ENCODE peak calls at places on chromosomes 11 and 22, in five cellular contexts. K is HEK293T, X is GM12878, S is HepG2, M is H1. P is an unnamed sample.
A peak's percentile ranks its signal among the peaks of the same experiment; 100 is the strongest.

GRCh38 chr11:1876361-1877063 is 15.2 kb downstream of the PRR33 start:
- DNase-seq in K (peak; percentile 75), S (peak; percentile 27), X (no peak), M (peak; percentile 25), P (peak; percentile 27)

GRCh38 chr11:16818284-16818683 is 79.8 kb downstream of the C11orf58 start:
- DNase-seq in S (peak; percentile 65), M (no peak), K (no peak), X (no peak), P (no peak)

GRCh38 chr11:121898913-121899312 is 217.1 kb downstream of the BLID start:
- DNase-seq in X (no peak), S (no peak), K (no peak), M (no peak), P (no peak)

GRCh38 chr11:69985654-69986420 is 92.3 kb upstream of the ANO1 start:
- DNase-seq in X (no peak), S (no peak), M (no peak), K (no peak), P (no peak)

GRCh38 chr11:88523362-88524028 is 186.0 kb upstream of the CTSC start:
- DNase-seq in K (no peak), M (no peak), S (no peak), X (no peak), P (no peak)

GRCh38 chr11:57513911-57514537 is 1.5 kb downstream of the SLC43A1 start:
- DNase-seq in K (no peak), X (no peak), M (no peak), S (no peak), P (no peak)

GRCh38 chr11:66492161-66492865 is 12.1 kb downstream of the DPP3 start:
- DNase-seq in S (no peak), K (no peak), X (no peak), M (no peak), P (no peak)

GRCh38 chr11:34052608-34053160 is 1.2 kb downstream of the CAPRIN1 start:
- DNase-seq in S (no peak), M (no peak), K (peak; percentile 19), X (no peak), P (no peak)

GRCh38 chr22:44479662-44480061 is 18.4 kb downstream of the RTL6 start:
- DNase-seq in X (no peak), M (no peak), K (no peak), S (no peak), P (no peak)

GRCh38 chr22:37740455-37741311 is 43.8 kb downstream of the TRIOBP start:
- DNase-seq in X (no peak), M (no peak), K (no peak), S (no peak), P (no peak)

GRCh38 chr11:85627332-85627997 is at the start of gene DLG2:
- DNase-seq in X (no peak), K (no peak), S (no peak), M (no peak), P (no peak)

GRCh38 chr22:21865041-21865440 is 2.4 kb downstream of the MAPK1 start:
- DNase-seq in M (no peak), K (no peak), S (no peak), X (no peak), P (no peak)

GRCh38 chr11:1060885-1061616 is 13.6 kb upstream of the MUC2 start:
- DNase-seq in X (no peak), S (no peak), M (no peak), K (no peak), P (no peak)

DNA sequence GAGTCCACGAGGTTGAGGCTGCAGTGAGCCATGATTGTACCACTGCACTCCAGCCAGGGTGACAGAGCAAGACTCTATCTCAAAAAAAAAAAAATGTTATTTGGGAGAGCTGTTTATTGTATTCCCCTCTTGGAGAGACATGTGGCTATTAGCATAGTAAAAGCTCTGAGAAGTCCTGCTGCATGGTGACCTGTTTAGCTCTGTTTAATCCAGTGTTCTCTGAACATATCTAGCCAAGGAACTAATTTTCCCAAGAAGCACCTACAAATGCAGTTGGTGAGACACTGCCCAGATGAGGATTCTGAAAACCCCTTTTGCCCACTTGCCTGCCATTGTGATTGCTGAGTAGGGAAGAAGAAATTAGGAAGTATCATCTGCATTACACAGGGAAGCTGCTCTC is 15.6 kb downstream of the TIMP3 start:
- DNase-seq in M (no peak), X (no peak), S (no peak), K (no peak), P (no peak)
- TF ChIP-seq SUZ12 in M (no peak), X (no peak), S (no peak), K (no peak), P (no peak)

DNA sequence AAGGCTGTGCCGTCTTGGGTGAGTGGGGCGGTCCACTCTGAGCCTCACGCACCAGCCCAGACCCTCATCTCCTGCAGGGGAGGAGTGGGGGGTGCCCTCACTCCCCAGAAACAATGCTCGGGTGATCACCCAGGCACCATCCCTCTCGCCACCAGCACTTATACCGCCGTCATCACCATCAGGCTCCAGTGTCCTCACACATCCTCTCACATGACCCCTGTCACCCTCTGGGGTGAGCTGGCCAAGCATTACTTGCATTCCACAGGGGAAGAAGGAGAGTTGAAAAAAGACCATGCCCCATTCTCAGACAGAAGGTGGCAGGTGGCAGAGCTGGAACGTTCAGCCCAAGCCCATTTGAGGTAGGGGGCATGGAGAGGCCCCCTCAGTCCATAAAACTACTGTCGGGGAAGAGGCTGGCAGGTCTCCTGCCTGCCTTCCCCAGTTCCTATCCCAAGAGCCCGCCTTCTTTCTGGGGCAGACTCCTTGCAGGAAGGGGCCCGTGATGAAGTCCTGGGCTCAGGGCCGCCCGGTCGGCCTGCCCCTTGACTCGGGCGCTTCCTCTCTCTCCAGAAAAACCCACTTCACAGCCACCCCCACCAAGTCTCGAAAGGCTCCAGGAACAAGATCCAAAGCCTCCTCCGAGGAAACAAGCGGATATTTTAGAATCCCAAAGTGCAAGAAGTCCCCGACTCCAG is 153.3 kb downstream of the DSCAML1 start:
- DNase-seq in K (no peak), M (no peak), X (no peak), S (no peak), P (no peak)
- TF ChIP-seq SUZ12 in K (no peak), M (no peak), X (no peak), S (no peak), P (no peak)

GRCh38 chr11:59616396-59616982 is 915 bp upstream of the OSBP start:
- DNase-seq in M (no peak), K (no peak), X (no peak), S (peak; percentile 6), P (no peak)
- TF ChIP-seq SUZ12 in M (no peak), K (no peak), X (no peak), S (no peak), P (no peak)

DNA sequence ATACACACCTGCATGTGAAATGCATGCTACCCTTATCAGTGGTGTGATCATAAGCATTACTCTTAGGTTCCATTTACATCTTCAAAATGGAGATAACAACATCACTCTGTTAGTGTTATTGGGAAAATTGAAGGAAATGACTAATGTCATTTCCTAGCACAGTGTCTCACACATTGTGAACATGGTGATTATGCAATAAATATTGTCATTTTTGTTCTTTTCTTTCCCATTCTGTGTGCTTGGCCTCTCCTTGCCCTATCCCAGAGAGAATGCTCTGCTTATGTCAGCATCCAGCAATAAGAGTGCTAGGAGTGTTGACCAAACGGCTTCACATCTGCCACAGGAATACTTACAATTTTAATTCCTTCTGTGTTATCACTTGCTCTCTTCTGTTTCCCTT is 1024.1 kb upstream of the CCDC90B start:
- DNase-seq in S (no peak), X (no peak), K (no peak), M (no peak), P (no peak)
- TF ChIP-seq SUZ12 in S (no peak), X (no peak), K (no peak), M (no peak), P (no peak)

DNA sequence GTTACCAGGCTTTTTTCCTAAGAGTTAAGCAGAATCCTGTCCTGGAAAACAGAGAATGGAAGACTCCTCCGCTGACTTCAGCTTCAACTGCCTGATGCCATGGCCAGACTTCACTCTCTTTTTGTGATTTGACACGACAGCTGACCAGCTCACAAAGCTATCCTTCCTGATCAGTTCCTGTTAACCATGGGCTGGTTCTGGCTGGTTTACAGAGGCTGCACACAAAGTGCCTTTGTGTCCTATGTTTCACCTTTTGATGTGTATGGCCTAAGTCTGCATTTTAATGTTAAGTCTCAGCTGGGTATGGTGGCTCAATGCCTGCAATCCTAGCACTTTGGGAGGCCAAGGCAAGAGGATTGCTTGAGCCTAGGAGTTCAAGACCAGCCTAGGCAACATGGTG is 11.1 kb downstream of the FOLR3 start:
- DNase-seq in X (no peak), K (no peak), S (no peak), M (no peak), P (no peak)
- TF ChIP-seq SUZ12 in X (no peak), K (no peak), S (no peak), M (no peak), P (no peak)

GRCh38 chr11:35077709-35078695 is 61.0 kb upstream of the CD44 start:
- DNase-seq in S (no peak), M (no peak), K (no peak), X (peak; percentile 88), P (no peak)
- TF ChIP-seq SUZ12 in S (no peak), M (no peak), K (no peak), X (no peak), P (no peak)

DNA sequence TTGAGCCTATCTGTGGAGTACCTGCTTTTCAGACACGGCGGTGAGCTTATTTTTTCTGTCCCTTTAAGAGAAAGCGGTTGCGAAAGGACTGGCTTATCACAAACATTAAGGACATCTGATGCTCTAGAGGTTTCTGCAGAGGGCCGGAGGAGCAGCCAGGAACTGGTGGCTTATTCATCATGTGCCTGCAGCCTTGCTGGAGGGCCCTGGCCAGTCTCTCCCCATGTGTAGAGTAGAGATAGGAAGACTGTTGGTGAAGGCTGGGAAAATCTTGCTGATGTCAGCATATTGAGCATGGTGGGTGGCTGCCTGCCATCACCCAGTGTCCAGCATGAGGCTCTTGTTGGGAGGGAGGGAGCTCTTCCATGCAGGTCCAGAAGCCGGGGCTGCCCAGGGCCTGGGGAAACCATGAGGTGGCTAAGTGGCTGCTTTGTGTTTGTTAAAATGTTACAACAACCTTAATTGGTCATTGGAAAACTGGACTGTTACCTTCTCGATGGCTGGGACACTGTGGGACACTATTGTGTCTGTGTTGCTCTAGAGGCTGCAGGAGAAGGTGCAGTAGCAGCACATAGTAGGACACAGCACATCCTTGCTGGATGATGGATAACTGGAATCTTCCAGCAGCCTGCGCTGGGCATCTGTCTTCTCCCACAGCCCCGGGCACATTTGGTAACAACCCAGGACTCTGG is 54.3 kb downstream of the TSPAN18 start:
- DNase-seq in M (no peak), S (no peak), K (no peak), X (no peak), P (no peak)
- TF ChIP-seq SUZ12 in M (no peak), S (no peak), K (no peak), X (no peak), P (no peak)

GRCh38 chr11:78768947-78769346 is 194.3 kb upstream of the NARS2 start:
- DNase-seq in K (no peak), X (no peak), S (no peak), M (no peak), P (no peak)
- TF ChIP-seq SUZ12 in K (no peak), X (no peak), S (no peak), M (no peak), P (no peak)

DNA sequence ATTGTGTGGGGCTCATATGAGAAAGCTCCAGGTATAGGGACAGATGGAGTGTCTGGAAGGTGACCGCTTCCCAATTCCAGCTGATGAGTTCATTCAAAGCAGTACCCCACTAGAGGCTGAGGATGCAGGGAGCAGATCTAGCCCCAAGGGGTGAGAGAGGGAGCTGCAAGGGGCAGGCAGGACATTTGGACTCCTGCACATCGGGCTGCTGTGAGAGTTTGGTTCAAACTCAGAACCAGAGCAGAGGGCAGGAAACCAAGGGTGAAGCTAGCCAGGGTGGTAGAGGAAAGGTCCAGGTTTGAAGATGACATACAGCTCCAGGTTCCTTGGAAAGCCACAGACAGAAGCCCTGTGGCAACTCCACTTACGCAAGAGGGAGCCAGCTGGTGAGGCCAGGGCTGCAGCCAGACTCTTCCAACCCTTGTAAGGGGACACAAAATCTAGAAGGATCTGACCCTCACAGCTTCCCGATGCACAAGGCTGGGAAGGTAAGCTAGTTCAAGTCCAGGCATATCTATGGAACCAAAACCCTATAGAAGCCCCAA is 1.9 kb downstream of the CSNK2A3 start:
- DNase-seq in S (no peak), X (no peak), M (no peak), K (no peak), P (no peak)
- TF ChIP-seq SUZ12 in S (no peak), X (no peak), M (no peak), K (no peak), P (no peak)